ENCODE peak calls at places on chromosomes 3 and 15, in nine cellular contexts. P, L, F, I, W, Q, Y, C and E are unnamed samples.

GRCh38 chr15:38526158-38526557 is 38.5 kb downstream of the RASGRP1 start:
- DNase-seq in P (no peak), L (no peak), F (no peak), I (no peak), W (no peak), Q (no peak), Y (no peak), C (no peak), E (no peak)

GRCh38 chr3:197298858-197299854 is 744 bp upstream of the DLG1 start:
- DNase-seq in P (peak), L (peak), F (peak), I (peak), W (peak), Q (peak), Y (peak), C (peak), E (peak)

GRCh38 chr3:127017781-127018180 is 34.9 kb downstream of the PLXNA1 start:
- DNase-seq in P (no peak), L (no peak), F (no peak), I (no peak), W (no peak), Q (no peak), Y (no peak), C (no peak), E (no peak)

GRCh38 chr3:78734048-78734637 is 1033.7 kb downstream of the ROBO1 start:
- DNase-seq in P (no peak), L (no peak), F (no peak), I (peak), W (no peak), Q (peak), Y (no peak), C (no peak), E (peak)

GRCh38 chr3:183943739-183944138 is 59.1 kb upstream of the PARL start:
- DNase-seq in P (no peak), L (no peak), F (no peak), I (no peak), W (no peak), Q (no peak), Y (no peak), C (no peak), E (no peak)

GRCh38 chr3:8982509-8982908 is 19.2 kb upstream of the RAD18 start:
- DNase-seq in P (no peak), L (no peak), F (no peak), I (no peak), W (no peak), Q (no peak), Y (peak), C (no peak), E (peak)

GRCh38 chr15:96838088-96838487 is 507.6 kb downstream of the NR2F2 start:
- DNase-seq in P (no peak), L (no peak), F (no peak), I (no peak), W (no peak), Q (no peak), Y (no peak), C (no peak), E (no peak)

GRCh38 chr3:111081008-111081545 is 9.5 kb downstream of the NECTIN3 start:
- DNase-seq in P (no peak), L (no peak), F (no peak), I (no peak), W (no peak), Q (no peak), Y (no peak), C (no peak), E (peak)

GRCh38 chr15:26771917-26772587 is 814 bp downstream of the GABRB3 start:
- DNase-seq in P (no peak), L (no peak), F (no peak), I (no peak), W (no peak), Q (peak), Y (peak), C (peak), E (peak)

GRCh38 chr3:34646911-34647465 is 848.6 kb downstream of the PDCD6IP start:
- DNase-seq in P (peak), L (no peak), F (no peak), I (no peak), W (no peak), Q (no peak), Y (no peak), C (no peak), E (no peak)

GRCh38 chr3:33441322-33441976 is 1.2 kb upstream of the UBP1 start:
- DNase-seq in P (no peak), L (no peak), F (no peak), I (peak), W (no peak), Q (no peak), Y (peak), C (no peak), E (no peak)

GRCh38 chr3:177733936-177734335 is 536.7 kb upstream of the TBL1XR1 start:
- DNase-seq in P (no peak), L (no peak), F (no peak), I (no peak), W (no peak), Q (no peak), Y (no peak), C (no peak), E (no peak)

GRCh38 chr3:7999363-7999762 is 502.3 kb upstream of the LMCD1 start:
- DNase-seq in P (no peak), L (peak), F (no peak), I (no peak), W (no peak), Q (peak), Y (no peak), C (peak), E (no peak)

GRCh38 chr3:193831495-193832455 is 238.8 kb downstream of the OPA1 start:
- DNase-seq in P (peak), L (no peak), F (peak), I (no peak), W (no peak), Q (no peak), Y (no peak), C (no peak), E (no peak)

GRCh38 chr3:194274424-194275085 is 76.6 kb downstream of the CPN2 start:
- DNase-seq in P (no peak), L (peak), F (no peak), I (no peak), W (peak), Q (no peak), Y (no peak), C (no peak), E (peak)

GRCh38 chr15:55515991-55516776 is 8.2 kb upstream of the DNAAF4 start:
- DNase-seq in P (no peak), L (no peak), F (no peak), I (no peak), W (no peak), Q (peak), Y (no peak), C (no peak), E (no peak)

GRCh38 chr3:57959407-57960173 is 48.6 kb upstream of the FLNB start:
- DNase-seq in P (no peak), L (no peak), F (no peak), I (no peak), W (no peak), Q (peak), Y (peak), C (no peak), E (peak)

GRCh38 chr3:51637941-51638471 is 33.0 kb upstream of the TEX264 start:
- DNase-seq in P (peak), L (peak), F (peak), I (peak), W (peak), Q (peak), Y (peak), C (peak), E (peak)

GRCh38 chr15:38038659-38039442 is 104.4 kb downstream of the TMCO5A start:
- DNase-seq in P (no peak), L (no peak), F (no peak), I (peak), W (no peak), Q (no peak), Y (no peak), C (no peak), E (peak)

GRCh38 chr3:134460965-134461364 is 24.8 kb downstream of the ANAPC13 start:
- DNase-seq in P (no peak), L (no peak), F (no peak), I (peak), W (no peak), Q (no peak), Y (no peak), C (no peak), E (peak)

GRCh38 chr3:51397389-51397788 is 6.3 kb downstream of the RBM15B start:
- DNase-seq in P (no peak), L (no peak), F (no peak), I (no peak), W (no peak), Q (no peak), Y (no peak), C (no peak), E (no peak)

GRCh38 chr3:4906107-4906621 is 73.1 kb upstream of the BHLHE40 start:
- DNase-seq in P (no peak), L (peak), F (no peak), I (peak), W (no peak), Q (no peak), Y (no peak), C (peak), E (peak)

GRCh38 chr3:192869131-192870027 is 48.3 kb downstream of the MB21D2 start:
- DNase-seq in P (no peak), L (no peak), F (no peak), I (peak), W (no peak), Q (no peak), Y (no peak), C (no peak), E (peak)

DNA sequence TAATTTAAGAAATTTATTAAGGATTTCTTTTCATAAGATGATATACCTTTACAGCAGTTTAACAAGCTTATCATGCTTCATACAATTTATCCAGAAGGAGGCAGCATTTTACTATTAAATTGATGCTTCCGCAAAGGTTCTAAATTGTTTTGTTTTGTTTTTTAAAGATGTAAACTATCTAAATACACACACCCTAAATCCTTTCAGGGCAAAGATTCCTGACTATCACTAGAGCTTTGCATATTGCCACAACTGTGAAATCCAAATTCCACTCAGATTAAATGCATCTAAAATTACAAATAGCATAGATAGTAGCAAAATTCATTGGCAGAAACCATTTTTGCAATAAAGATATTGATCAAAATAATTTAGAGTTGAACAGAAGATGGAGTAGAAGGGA is 44.5 kb upstream of the CCNL1 start:
- DNase-seq in P (peak), L (peak), F (no peak), I (peak), W (no peak), Q (peak), Y (peak), C (no peak), E (peak)
- H3K27ac ChIP-seq in P (no peak), L (no peak), F (no peak), I (no peak), W (no peak), Q (no peak), Y (no peak), C (no peak), E (no peak)

DNA sequence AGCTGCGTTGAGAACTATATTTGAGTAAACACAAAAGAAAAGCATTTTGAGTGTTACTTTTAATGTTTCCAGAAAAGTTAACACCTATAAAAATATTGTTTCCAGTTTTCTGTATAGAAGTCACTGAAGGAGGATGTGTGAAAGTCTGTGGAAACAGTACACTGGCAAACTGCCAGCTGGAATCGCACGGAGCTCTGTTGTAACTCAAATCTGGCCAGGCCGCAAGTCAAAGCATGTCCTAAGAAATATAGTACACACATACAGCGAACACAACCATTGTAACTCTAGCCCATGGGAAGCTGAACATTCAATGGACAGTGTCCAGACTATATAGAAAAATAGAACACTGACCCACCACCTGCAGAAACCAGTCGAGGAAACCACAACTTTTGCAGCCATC is 657.2 kb downstream of the FHIT start:
- DNase-seq in P (no peak), L (no peak), F (no peak), I (peak), W (no peak), Q (no peak), Y (peak), C (no peak), E (no peak)
- TF ChIP-seq EZH2phosphoT487 in P (no peak), L (no peak), F (no peak), I (no peak), W (no peak), Q (no peak), Y (no peak), C (no peak), E (no peak)

DNA sequence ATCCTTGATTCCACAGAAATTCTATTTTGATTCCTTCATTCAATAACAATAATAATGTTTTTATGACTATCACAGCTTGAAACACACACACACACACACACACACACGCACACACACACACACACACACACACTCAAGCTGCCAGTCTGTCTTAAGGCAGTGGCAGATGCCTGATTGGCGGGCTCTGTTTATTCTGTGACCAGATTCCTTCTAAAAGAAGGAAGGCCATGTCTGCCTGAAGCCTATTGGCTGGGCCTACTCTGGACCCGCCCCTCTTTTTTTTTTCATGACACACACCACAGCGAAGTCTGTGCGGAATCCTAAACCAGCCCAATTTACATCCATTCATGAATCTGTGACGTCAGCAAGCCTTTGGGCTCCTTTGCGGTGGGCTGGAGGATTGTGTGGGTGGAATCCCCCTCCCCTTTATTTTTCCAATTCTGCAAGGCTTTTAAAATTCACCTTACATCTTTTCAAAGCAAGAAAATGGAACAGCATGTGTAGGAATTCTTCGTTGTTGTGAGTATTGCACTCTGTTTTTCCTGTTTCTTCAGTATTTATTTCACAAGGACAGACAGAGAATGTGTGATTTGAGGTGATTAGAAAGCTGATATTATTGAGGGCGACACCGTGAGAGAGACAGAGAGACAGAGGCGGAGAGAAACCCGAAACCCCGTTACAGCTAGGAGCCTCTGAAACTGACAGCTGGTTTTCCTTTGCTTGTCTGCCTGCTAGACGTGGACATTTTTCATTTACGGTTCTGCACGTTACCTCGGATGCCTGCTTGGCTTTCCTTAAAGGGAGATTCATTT is at the start of gene MAP3K13:
- DNase-seq in P (peak), L (peak), F (peak), I (peak), W (peak), Q (peak), Y (peak), C (peak), E (peak)
- H3K27ac ChIP-seq in P (peak), L (no peak), F (no peak), I (peak), W (no peak), Q (no peak), Y (peak), C (peak), E (peak)

GRCh38 chr3:55459838-55460237 is 27.3 kb downstream of the WNT5A start:
- DNase-seq in P (no peak), L (no peak), F (no peak), I (no peak), W (no peak), Q (no peak), Y (no peak), C (no peak), E (no peak)

GRCh38 chr3:55467099-55467498 is 20.0 kb downstream of the WNT5A start:
- DNase-seq in P (no peak), L (no peak), F (no peak), I (no peak), W (no peak), Q (no peak), Y (no peak), C (no peak), E (peak)

GRCh38 chr3:55466526-55466925 is 20.6 kb downstream of the WNT5A start:
- DNase-seq in P (no peak), L (no peak), F (no peak), I (no peak), W (no peak), Q (no peak), Y (no peak), C (no peak), E (no peak)

GRCh38 chr3:55458398-55458797 is 28.7 kb downstream of the WNT5A start:
- DNase-seq in P (no peak), L (no peak), F (no peak), I (no peak), W (no peak), Q (no peak), Y (no peak), C (no peak), E (peak)

DNA sequence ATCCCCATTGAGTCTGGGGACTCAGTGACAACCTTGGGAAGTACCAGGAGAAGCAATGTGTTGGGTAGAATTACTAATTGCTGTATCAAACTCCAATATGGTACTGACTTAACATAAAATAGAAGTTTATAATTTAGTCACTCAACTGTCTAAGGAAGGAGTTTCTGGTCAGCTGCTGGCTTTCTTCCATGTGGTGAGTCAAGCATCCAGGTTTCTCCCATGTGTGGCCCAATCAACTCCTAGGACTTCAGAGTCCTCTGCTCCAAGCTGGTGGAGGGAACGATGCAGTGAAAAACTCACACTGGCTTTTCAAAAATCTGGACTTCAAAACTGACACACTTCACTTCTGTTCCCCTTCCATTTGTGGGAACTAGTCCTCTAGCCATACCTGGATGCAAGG is 25.2 kb downstream of the WNT5A start:
- DNase-seq in P (no peak), L (no peak), F (no peak), I (peak), W (no peak), Q (no peak), Y (no peak), C (no peak), E (peak)
- TF ChIP-seq EZH2phosphoT487 in P (no peak), L (no peak), F (no peak), I (no peak), W (no peak), Q (no peak), Y (no peak), C (no peak), E (no peak)

GRCh38 chr15:94125131-94125530 is 106.2 kb upstream of the MCTP2 start:
- DNase-seq in P (no peak), L (no peak), F (no peak), I (no peak), W (no peak), Q (no peak), Y (no peak), C (no peak), E (peak)

GRCh38 chr15:94119923-94120775 is 111.2 kb upstream of the MCTP2 start:
- DNase-seq in P (peak), L (peak), F (peak), I (peak), W (peak), Q (peak), Y (peak), C (peak), E (peak)

GRCh38 chr15:94119215-94119815 is 112.0 kb upstream of the MCTP2 start:
- DNase-seq in P (no peak), L (peak), F (no peak), I (no peak), W (no peak), Q (peak), Y (no peak), C (no peak), E (peak)
- H3K27ac ChIP-seq in P (no peak), L (no peak), F (no peak), I (no peak), W (no peak), Q (no peak), Y (no peak), C (no peak), E (no peak)

GRCh38 chr15:67832031-67832551 is 6.8 kb downstream of the SKOR1 start:
- DNase-seq in P (no peak), L (peak), F (peak), I (peak), W (no peak), Q (peak), Y (no peak), C (peak), E (peak)
- TF ChIP-seq EZH2phosphoT487 in P (no peak), L (no peak), F (no peak), I (no peak), W (no peak), Q (no peak), Y (peak), C (no peak), E (no peak)